ENCODE peak calls at places on chromosomes 16 and 17, in five cellular contexts. L is lung, Z is astrocyte of the cerebellum, F is cardiac fibroblast, P is upper lobe of right lung. U is an unnamed sample.

GRCh38 chr16:83975646-83976260 is 7.7 kb downstream of the NECAB2 start:
- DNase-seq in L (no peak), Z (no peak), F (no peak), P (no peak), U (no peak)

GRCh38 chr17:65542595-65542994 is 18.9 kb downstream of the AXIN2 start:
- DNase-seq in L (no peak), Z (no peak), F (no peak), P (no peak), U (no peak)

GRCh38 chr16:23280483-23280967 is 21.6 kb upstream of the SCNN1B start:
- DNase-seq in L (no peak), Z (no peak), F (no peak), P (no peak), U (no peak)

GRCh38 chr16:81469710-81470481 is 25.3 kb downstream of the CMIP start:
- DNase-seq in L (no peak), Z (no peak), F (no peak), P (no peak), U (no peak)

GRCh38 chr17:80611831-80612230 is 67.2 kb downstream of the RPTOR start:
- DNase-seq in L (no peak), Z (no peak), F (no peak), P (no peak), U (no peak)

GRCh38 chr17:74368341-74369152 is 1.2 kb downstream of the GPR142 start:
- DNase-seq in L (peak; percentile 74), Z (peak; percentile 4), F (peak; percentile 65), P (peak; percentile 82), U (no peak)

GRCh38 chr17:28908640-28909098 is 5.8 kb upstream of the DHRS13 start:
- DNase-seq in L (no peak), Z (peak; percentile 67), F (peak; percentile 73), P (no peak), U (no peak)

GRCh38 chr17:21573961-21574610 is 118.2 kb upstream of the KCNJ18 start:
- DNase-seq in L (no peak), Z (peak; percentile 4), F (peak; percentile 88), P (no peak), U (no peak)

GRCh38 chr17:64048805-64049204 is 28.4 kb upstream of the ICAM2 start:
- DNase-seq in L (no peak), Z (no peak), F (no peak), P (no peak), U (no peak)

GRCh38 chr16:85157813-85158701 is 45.8 kb upstream of the CIBAR2 start:
- DNase-seq in L (no peak), Z (no peak), F (no peak), P (no peak), U (no peak)

GRCh38 chr16:80591071-80591935 is 50.5 kb downstream of the DYNLRB2 start:
- DNase-seq in L (no peak), Z (no peak), F (no peak), P (no peak), U (no peak)

GRCh38 chr16:2034695-2035430 is 8.2 kb downstream of the NHERF2 start:
- DNase-seq in L (no peak), Z (no peak), F (no peak), P (no peak), U (no peak)

GRCh38 chr16:85304337-85304736 is 192.1 kb upstream of the CIBAR2 start:
- DNase-seq in L (no peak), Z (no peak), F (no peak), P (no peak), U (no peak)

GRCh38 chr17:80768936-80769335 is 222.7 kb upstream of the CHMP6 start:
- DNase-seq in L (no peak), Z (no peak), F (no peak), P (no peak), U (no peak)

GRCh38 chr17:37478187-37478586 is 11.5 kb upstream of the DUSP14 start:
- DNase-seq in L (no peak), Z (no peak), F (peak; percentile 85), P (no peak), U (no peak)

GRCh38 chr17:7887482-7888183 is 956 bp upstream of the CHD3 start:
- DNase-seq in L (peak; percentile 92), Z (peak; percentile 92), F (peak; percentile 98), P (peak; percentile 95), U (peak; percentile 83)

GRCh38 chr16:70695351-70696070 is 9.7 kb upstream of the MTSS2 start:
- DNase-seq in L (peak; percentile 62), Z (no peak), F (peak; percentile 42), P (peak; percentile 86), U (no peak)

GRCh38 chr17:4920351-4921048 is 11.6 kb upstream of the GP1BA start:
- DNase-seq in L (no peak), Z (no peak), F (peak; percentile 46), P (peak; percentile 88), U (no peak)

DNA sequence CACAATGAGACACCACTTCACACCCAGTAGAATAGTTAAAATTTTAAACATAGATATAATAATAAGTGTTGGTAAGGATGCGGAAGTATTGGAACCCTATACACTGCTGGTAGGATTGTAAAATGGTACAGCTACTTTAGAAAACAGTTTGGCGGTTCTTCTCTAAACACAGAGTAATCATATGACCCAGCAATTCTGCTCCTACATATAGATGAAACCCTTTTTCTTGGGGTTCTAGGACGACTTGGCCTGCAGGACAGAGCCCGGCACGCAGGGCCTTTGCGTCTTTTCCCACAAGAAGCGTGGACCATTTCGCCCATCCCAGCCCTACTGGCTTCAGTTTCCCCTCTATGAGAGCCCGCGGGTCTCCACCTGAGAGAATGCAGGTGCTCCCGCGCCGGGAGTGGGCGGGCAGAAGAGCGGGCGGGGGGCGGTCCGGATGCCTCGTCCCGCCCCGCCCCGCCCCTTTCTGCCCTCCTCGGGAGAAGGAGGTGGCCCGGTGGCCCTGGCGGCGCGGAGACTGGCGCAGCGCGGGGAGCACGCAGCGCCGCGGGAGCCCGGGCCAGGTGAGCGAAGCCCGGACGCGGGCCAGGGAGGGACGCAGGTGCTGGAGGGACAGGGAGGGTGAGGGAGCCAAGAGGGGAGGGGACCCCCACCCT is at the start of gene SDR42E2:
- DNase-seq in L (no peak), Z (no peak), F (no peak), P (peak; percentile 72), U (no peak)
- H3K4me3 ChIP-seq in L (no peak within 1 kb of the TSS), Z (no peak within 1 kb of the TSS), F (no peak within 1 kb of the TSS), P (peak within 1 kb of the TSS; percentile 13), U (no peak within 1 kb of the TSS)

GRCh38 chr17:75856062-75856681 is 1.0 kb upstream of the WBP2 start:
- DNase-seq in L (no peak), Z (no peak), F (no peak), P (no peak), U (no peak)

GRCh38 chr17:75864448-75864871 is 9.3 kb upstream of the WBP2 start:
- DNase-seq in L (peak; percentile 69), Z (peak; percentile 69), F (peak; percentile 92), P (peak; percentile 70), U (no peak)

GRCh38 chr17:75861927-75862317 is 6.8 kb upstream of the WBP2 start:
- DNase-seq in L (no peak), Z (no peak), F (no peak), P (no peak), U (no peak)
- TF ChIP-seq CTCF in L (no peak), Z (no peak), F (no peak), P (no peak), U (no peak)

GRCh38 chr17:49962599-49963276 is 6.3 kb upstream of the DLX4 start:
- DNase-seq in L (no peak), Z (no peak), F (no peak), P (no peak), U (no peak)

GRCh38 chr17:49965522-49965905 is 3.5 kb upstream of the DLX4 start:
- DNase-seq in L (no peak), Z (no peak), F (no peak), P (no peak), U (no peak)

GRCh38 chr17:49964539-49965521 is 4.2 kb upstream of the DLX4 start:
- DNase-seq in L (no peak), Z (no peak), F (no peak), P (no peak), U (no peak)

GRCh38 chr17:49963277-49963625 is 5.7 kb upstream of the DLX4 start:
- DNase-seq in L (no peak), Z (no peak), F (no peak), P (no peak), U (no peak)

DNA sequence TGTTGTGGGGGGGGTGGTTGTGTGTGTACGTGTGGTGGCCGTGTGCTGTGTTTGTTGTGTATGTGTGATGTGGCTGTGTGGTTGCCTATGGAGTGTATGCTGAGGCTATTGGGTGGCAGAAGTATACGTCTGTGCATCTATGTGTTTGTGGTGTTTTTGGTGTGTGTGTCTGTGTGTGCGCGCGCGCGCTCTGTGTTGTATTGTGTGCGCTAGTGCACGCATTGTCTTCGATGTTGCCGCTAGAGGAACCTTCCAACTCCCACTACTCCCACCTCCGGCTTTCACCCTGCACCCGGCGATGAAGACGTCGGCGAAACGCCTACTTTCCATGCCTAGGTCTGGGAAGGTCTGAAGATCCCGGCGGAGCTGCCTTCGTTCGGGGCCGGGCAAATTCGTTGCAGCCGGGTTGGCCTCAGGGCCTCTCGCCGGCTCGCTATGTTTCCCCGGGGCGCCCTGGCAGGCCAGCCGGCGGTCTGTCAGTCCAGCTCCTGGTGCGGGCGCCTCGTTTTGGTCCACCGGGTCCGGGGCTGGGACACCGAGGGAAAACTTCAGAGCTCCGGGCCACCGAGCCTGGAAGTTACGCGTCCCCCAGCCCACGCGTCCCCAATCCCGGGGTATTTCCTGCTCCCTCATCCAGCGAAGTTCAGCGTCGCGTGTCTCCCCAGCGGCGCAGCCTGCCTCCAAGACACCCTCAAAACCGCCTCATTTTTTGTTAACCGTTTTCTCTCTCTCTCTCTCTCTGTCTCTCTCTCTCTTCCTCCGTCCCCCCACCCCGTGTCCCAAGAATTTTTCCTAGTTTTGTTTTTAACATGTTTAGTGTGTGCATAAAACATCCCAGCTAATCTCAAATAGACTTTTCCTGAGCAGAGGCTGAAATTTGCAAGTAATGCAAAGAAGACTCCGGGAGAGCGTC is 5.1 kb upstream of the DLX4 start:
- DNase-seq in L (no peak), Z (no peak), F (no peak), P (no peak), U (no peak)
- H3K4me3 ChIP-seq in L (no peak overlapping the region), Z (no peak overlapping the region), F (no peak overlapping the region), P (no peak overlapping the region), U (no peak overlapping the region)

GRCh38 chr16:67190041-67190440 is at the start of gene EXOC3L1:
- DNase-seq in L (no peak), Z (no peak), F (no peak), P (no peak), U (no peak)

GRCh38 chr16:67190448-67191399 is 788 bp upstream of the EXOC3L1 start:
- DNase-seq in L (no peak), Z (no peak), F (no peak), P (no peak), U (no peak)

GRCh38 chr16:67191410-67191994 is 453 bp upstream of the E2F4 start:
- DNase-seq in L (no peak), Z (no peak), F (no peak), P (no peak), U (no peak)

GRCh38 chr16:67192781-67193260 is 866 bp downstream of the E2F4 start:
- DNase-seq in L (no peak), Z (no peak), F (no peak), P (no peak), U (no peak)

DNA sequence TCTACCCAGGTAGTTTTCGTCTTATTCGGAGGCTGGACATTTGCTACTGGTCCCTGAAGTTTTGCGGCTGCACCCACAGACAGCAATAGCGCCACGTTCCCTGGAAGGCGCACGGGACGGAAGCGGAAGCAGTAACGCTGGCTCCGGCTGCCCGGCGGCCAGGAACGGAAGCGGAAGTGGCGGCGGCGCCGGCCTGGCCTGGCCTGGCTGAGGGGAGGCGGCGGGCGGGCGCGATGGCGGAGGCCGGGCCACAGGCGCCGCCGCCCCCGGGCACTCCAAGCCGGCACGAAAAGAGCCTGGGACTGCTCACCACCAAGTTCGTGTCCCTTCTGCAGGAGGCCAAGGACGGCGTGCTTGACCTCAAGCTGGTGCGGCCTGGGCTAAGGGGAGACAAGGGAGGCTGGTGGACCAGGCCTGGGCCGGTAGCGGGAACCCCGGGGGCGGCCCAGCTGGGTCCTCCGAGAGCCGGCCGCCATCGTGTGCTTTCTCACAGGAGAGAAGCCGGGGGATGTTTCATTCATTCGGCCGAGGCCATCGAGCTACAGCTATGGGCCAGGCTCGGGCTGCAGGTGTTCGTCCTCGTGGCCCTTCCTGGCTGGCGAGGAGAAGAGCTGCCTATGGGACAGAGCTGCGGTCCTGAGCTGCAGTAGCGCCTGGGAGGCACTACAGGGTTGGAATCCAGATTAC is at the start of gene E2F4:
- DNase-seq in L (peak; percentile 91), Z (peak; percentile 83), F (peak; percentile 93), P (peak; percentile 96), U (peak; percentile 70)
- TF ChIP-seq CTCF in L (peak; percentile 34), Z (no peak), F (no peak), P (no peak), U (no peak)